ENCODE peak calls at places on chromosomes 2 and 18, in eight cellular contexts. V is DMS 273 treated with DMSO at 0.1 percent for 48 hours, Q is B cell, N is HCT116, D is activated T-cell treated with anti-CD3 and anti-CD28 coated beads for 1 hour, Y is colonic mucosa, C is endothelial cell, I is Peyer's patch. R is an unnamed sample.

GRCh38 chr2:10493636-10494281 is 45.6 kb upstream of the ODC1 start:
- DNase-seq in D (peak), Q (peak), Y (peak), V (no peak), I (peak), N (no peak), C (no peak), R (peak)

GRCh38 chr18:32735781-32736180 is 37.0 kb downstream of the KLHL14 start:
- DNase-seq in Y (no peak), D (no peak), V (no peak), C (no peak), Q (no peak), I (no peak), N (no peak), R (no peak)

GRCh38 chr2:231393149-231394131 is 2.1 kb upstream of the B3GNT7 start:
- DNase-seq in I (peak), Y (no peak), C (no peak), N (no peak), V (no peak), Q (peak), D (no peak), R (no peak)

GRCh38 chr2:193963472-193964119 is 1693.4 kb upstream of the SLC39A10 start:
- DNase-seq in I (no peak), N (peak), Y (no peak), Q (no peak), D (no peak), V (no peak), C (peak), R (no peak)

GRCh38 chr2:202043473-202043872 is 9.8 kb downstream of the FZD7 start:
- DNase-seq in Y (no peak), D (no peak), I (no peak), N (no peak), C (no peak), Q (no peak), V (no peak), R (no peak)

GRCh38 chr2:21438949-21439348 is 315.2 kb downstream of the TDRD15 start:
- DNase-seq in Q (no peak), C (no peak), V (no peak), N (no peak), D (no peak), Y (no peak), I (no peak), R (no peak)

GRCh38 chr2:220955776-220956175 is 616.3 kb downstream of the EPHA4 start:
- DNase-seq in Q (no peak), V (no peak), I (no peak), C (no peak), N (no peak), Y (no peak), D (no peak), R (no peak)

GRCh38 chr2:28080911-28081310 is 190.4 kb downstream of the BABAM2 start:
- DNase-seq in C (no peak), I (no peak), N (no peak), Q (no peak), D (no peak), V (no peak), Y (no peak), R (no peak)

GRCh38 chr2:225797394-225797793 is 397.9 kb downstream of the NYAP2 start:
- DNase-seq in D (no peak), Q (no peak), N (no peak), V (no peak), C (no peak), Y (no peak), I (no peak), R (no peak)

GRCh38 chr2:70039366-70039765 is 47.9 kb upstream of the PCBP1 start:
- DNase-seq in N (no peak), I (no peak), Q (no peak), Y (no peak), C (no peak), V (no peak), D (no peak), R (no peak)

GRCh38 chr18:653512-653911 is 3.9 kb upstream of the TYMS start:
- DNase-seq in Q (no peak), C (no peak), I (no peak), V (no peak), N (no peak), D (no peak), Y (no peak), R (no peak)

GRCh38 chr2:48165066-48165753 is 258.9 kb upstream of the FBXO11 start:
- DNase-seq in Q (no peak), D (no peak), Y (no peak), N (no peak), C (no peak), V (no peak), I (no peak), R (no peak)

GRCh38 chr2:19543271-19544019 is 185.0 kb upstream of the OSR1 start:
- DNase-seq in Y (no peak), V (no peak), C (no peak), N (no peak), I (no peak), Q (no peak), D (no peak), R (no peak)

GRCh38 chr2:101400048-101400447 is 12.7 kb upstream of the CREG2 start:
- DNase-seq in Q (no peak), D (no peak), Y (peak), C (no peak), I (no peak), N (no peak), V (no peak), R (no peak)

GRCh38 chr2:28663359-28663758 is 88.3 kb upstream of the PPP1CB start:
- DNase-seq in Y (no peak), N (no peak), C (no peak), D (no peak), I (no peak), V (no peak), Q (no peak), R (no peak)

GRCh38 chr18:30970201-30970816 is 72.2 kb downstream of the DSC3 start:
- DNase-seq in N (peak), Q (no peak), I (no peak), D (no peak), V (no peak), Y (no peak), C (peak), R (no peak)

GRCh38 chr2:197908940-197909339 is 104.5 kb downstream of the PLCL1 start:
- DNase-seq in Y (no peak), Q (no peak), I (no peak), C (no peak), N (no peak), V (no peak), D (no peak), R (no peak)

GRCh38 chr2:166439078-166439477 is 55.0 kb downstream of the SCN7A start:
- DNase-seq in C (no peak), N (no peak), D (no peak), Y (no peak), V (no peak), Q (no peak), I (no peak), R (no peak)

GRCh38 chr2:230714122-230714453 is 1.4 kb downstream of the CAB39 start:
- DNase-seq in C (peak), V (no peak), I (no peak), Q (no peak), D (peak), Y (peak), N (no peak), R (peak)

GRCh38 chr2:105795575-105795934 is 50.8 kb downstream of the NCK2 start:
- DNase-seq in D (no peak), N (no peak), C (no peak), Q (no peak), I (no peak), Y (no peak), V (no peak), R (no peak)

GRCh38 chr2:192194065-192194865 is 468 bp downstream of the TMEFF2 start:
- DNase-seq in D (no peak), Y (no peak), N (no peak), I (no peak), C (peak), V (no peak), Q (no peak), R (peak)

GRCh38 chr2:65070856-65071255 is 14.6 kb downstream of the CEP68 start:
- DNase-seq in D (no peak), N (no peak), C (no peak), Y (no peak), I (no peak), V (no peak), Q (no peak), R (no peak)

GRCh38 chr18:77905011-77905410 is 655.4 kb downstream of the GALR1 start:
- DNase-seq in N (no peak), I (no peak), Q (no peak), C (no peak), V (no peak), D (no peak), Y (no peak), R (no peak)

GRCh38 chr2:130351495-130352125 is 4.2 kb upstream of the PTPN18 start:
- DNase-seq in D (no peak), C (no peak), Y (no peak), I (no peak), V (no peak), N (no peak), Q (peak), R (no peak)

GRCh38 chr2:202378001-202378400 is 1.9 kb downstream of the BMPR2 start:
- DNase-seq in D (no peak), C (no peak), V (no peak), Q (no peak), Y (no peak), N (no peak), I (no peak), R (no peak)

GRCh38 chr2:145740302-145740701 is 1220.4 kb upstream of the ZEB2 start:
- DNase-seq in C (no peak), I (no peak), V (no peak), N (no peak), D (no peak), Q (no peak), Y (no peak), R (no peak)

GRCh38 chr2:196703660-196704209 is 64.2 kb downstream of the CCDC150 start:
- DNase-seq in V (no peak), I (no peak), Q (no peak), D (no peak), N (no peak), Y (no peak), C (no peak), R (no peak)

GRCh38 chr2:222380456-222380855 is 43.9 kb upstream of the SGPP2 start:
- DNase-seq in C (no peak), Q (no peak), I (no peak), D (no peak), Y (no peak), N (no peak), V (no peak), R (no peak)

GRCh38 chr2:173150087-173150486 is 74.4 kb downstream of the MAP3K20 start:
- DNase-seq in C (no peak), Q (no peak), V (no peak), N (no peak), D (no peak), I (no peak), Y (no peak), R (no peak)

GRCh38 chr2:70932631-70933230 is 3.0 kb upstream of the ATP6V1B1 start:
- DNase-seq in Q (no peak), Y (peak), V (no peak), I (no peak), C (no peak), D (no peak), N (no peak), R (no peak)